ENCODE peak calls at places on chromosomes 4 and X, in nine cellular contexts. Q is EL; F is NCI-H460; Z is stimulated activated CD8-positive, alpha-beta memory T cell treated with anti-CD3 and anti-CD28 coated beads, Interleukin-4, amount 100 ng/mL, for 1 hour; X is T-helper 9 cell; P is fibroblast of lung; K is nephron progenitor cell; V is heart right ventricle; I is MG63. M is an unnamed sample.

GRCh38 chrX:110417128-110417527 is 58.5 kb downstream of the RTL9 start:
- DNase-seq in Q (no peak), F (no peak), Z (no peak), X (no peak), P (no peak), K (no peak), V (no peak), I (no peak), M (no peak)

GRCh38 chr4:82201303-82201702 is 172.5 kb downstream of the HNRNPD start:
- DNase-seq in Q (no peak), F (no peak), Z (no peak), X (no peak), P (no peak), K (no peak), V (no peak), I (no peak), M (no peak)

GRCh38 chr4:2303686-2304320 is 41.9 kb upstream of the MXD4 start:
- DNase-seq in Q (no peak), F (no peak), Z (no peak), X (no peak), P (no peak), K (no peak), V (no peak), I (no peak), M (no peak)

GRCh38 chrX:98490670-98491069 is 1607.0 kb downstream of the RPA4 start:
- DNase-seq in Q (no peak), F (no peak), Z (no peak), X (no peak), P (no peak), K (no peak), V (no peak), I (no peak), M (no peak)

GRCh38 chr4:19748911-19749473 is 502.7 kb upstream of the SLIT2 start:
- DNase-seq in Q (peak), F (no peak), Z (no peak), X (no peak), P (no peak), K (no peak), V (no peak), I (peak), M (no peak)

GRCh38 chr4:7559741-7560376 is 125.1 kb upstream of the PSAPL1 start:
- DNase-seq in Q (no peak), F (no peak), Z (no peak), X (no peak), P (no peak), K (no peak), V (no peak), I (no peak), M (no peak)

GRCh38 chrX:13826770-13827169 is 9.9 kb upstream of the GPM6B start:
- DNase-seq in Q (no peak), F (no peak), Z (no peak), X (no peak), P (no peak), K (no peak), V (no peak), I (no peak), M (no peak)

GRCh38 chr4:3301450-3302163 is 8.8 kb downstream of the RGS12 start:
- DNase-seq in Q (no peak), F (no peak), Z (no peak), X (no peak), P (no peak), K (no peak), V (no peak), I (no peak), M (no peak)

GRCh38 chr4:49032440-49033161 is 46.5 kb downstream of the CWH43 start:
- DNase-seq in Q (peak), F (peak), Z (no peak), X (no peak), P (no peak), K (no peak), V (no peak), I (peak), M (no peak)

GRCh38 chr4:108378164-108378563 is 209.4 kb upstream of the LEF1 start:
- DNase-seq in Q (no peak), F (no peak), Z (no peak), X (no peak), P (no peak), K (no peak), V (no peak), I (no peak), M (no peak)

GRCh38 chr4:1775731-1776500 is 17.2 kb upstream of the FGFR3 start:
- DNase-seq in Q (peak), F (no peak), Z (no peak), X (no peak), P (no peak), K (no peak), V (no peak), I (peak), M (no peak)